ENCODE peak calls at places on chromosomes 13 and 19, in six cellular contexts. I is breast epithelium, Z is NB4, C is ovary, Q is PC-9, N is ascending aorta. L is an unnamed sample.
A peak's percentile ranks its signal among the peaks of the same experiment; 100 is the strongest.

GRCh38 chr13:28714651-28715050 is 4.1 kb downstream of the SLC46A3 start:
- DNase-seq in C (no peak), Q (no peak), N (no peak), Z (no peak), I (no peak), L (no peak)

GRCh38 chr13:94664889-94665288 is 47.5 kb downstream of the SOX21 start:
- DNase-seq in N (no peak), Q (no peak), I (no peak), Z (no peak), C (no peak), L (no peak)

GRCh38 chr13:113458218-113459065 is 5.2 kb upstream of the ADPRHL1 start:
- DNase-seq in N (no peak), I (no peak), C (no peak), Z (peak; percentile 46), Q (no peak), L (no peak)

GRCh38 chr13:106103779-106104178 is 431.7 kb downstream of the EFNB2 start:
- DNase-seq in Q (peak; percentile 88), Z (peak; percentile 8), I (no peak), C (no peak), N (no peak), L (no peak)

GRCh38 chr13:19622189-19622588 is 11.3 kb upstream of the MPHOSPH8 start:
- DNase-seq in I (no peak), N (no peak), Z (no peak), Q (no peak), C (no peak), L (no peak)

GRCh38 chr13:94325148-94325528 is 154.3 kb downstream of the DCT start:
- DNase-seq in Q (no peak), C (no peak), N (no peak), I (no peak), Z (no peak), L (no peak)

GRCh38 chr13:45434556-45435371 is 16.6 kb upstream of the SLC25A30 start:
- DNase-seq in C (no peak), Q (no peak), I (no peak), Z (no peak), N (peak; percentile 2), L (no peak)

GRCh38 chr13:45333973-45334922 is 6.7 kb downstream of the TPT1 start:
- DNase-seq in Z (peak; percentile 88), I (no peak), Q (no peak), C (no peak), N (no peak), L (no peak)

GRCh38 chr19:3880471-3881271 is at the start of gene ATCAY:
- DNase-seq in Z (no peak), Q (no peak), I (no peak), C (no peak), N (no peak), L (no peak)

GRCh38 chr19:7636317-7636690 is 606 bp upstream of the STXBP2 start:
- DNase-seq in N (no peak), C (no peak), I (no peak), Q (no peak), Z (peak; percentile 81), L (no peak)

GRCh38 chr13:93224545-93224944 is 2.1 kb upstream of the GPC6 start:
- DNase-seq in Z (no peak), I (no peak), C (no peak), Q (peak; percentile 34), N (no peak), L (no peak)

GRCh38 chr19:12331211-12331941 is 2.1 kb downstream of the ZNF563 start:
- DNase-seq in I (no peak), C (no peak), N (no peak), Q (no peak), Z (no peak), L (peak; percentile 84)

GRCh38 chr19:35013820-35014754 is 14.0 kb downstream of the GRAMD1A start:
- DNase-seq in Z (peak; percentile 71), I (no peak), Q (no peak), N (no peak), C (no peak), L (peak; percentile 47)

GRCh38 chr13:19057588-19058340 is 123.9 kb downstream of the TUBA3C start:
- DNase-seq in I (no peak), Z (no peak), N (no peak), Q (no peak), C (no peak), L (no peak)

GRCh38 chr13:99124695-99125334 is 75.8 kb upstream of the UBAC2 start:
- DNase-seq in Z (peak; percentile 90), C (no peak), N (no peak), I (no peak), Q (peak; percentile 74), L (peak; percentile 34)

GRCh38 chr13:50052478-50052877 is 37.2 kb downstream of the KCNRG start:
- DNase-seq in I (no peak), Z (no peak), Q (no peak), N (no peak), C (no peak), L (no peak)

GRCh38 chr13:24130134-24130792 is 30.3 kb upstream of the SPATA13 start:
- DNase-seq in N (no peak), Q (no peak), C (no peak), Z (no peak), I (no peak), L (peak; percentile 10)

GRCh38 chr13:100269837-100270236 is 180.9 kb downstream of the PCCA start:
- DNase-seq in C (peak; percentile 61), Z (no peak), Q (no peak), N (peak; percentile 74), I (peak; percentile 28), L (no peak)

GRCh38 chr13:106550570-106551135 is 15.2 kb upstream of the EFNB2 start:
- DNase-seq in Z (no peak), N (no peak), I (no peak), C (no peak), Q (no peak), L (no peak)

GRCh38 chr13:92197669-92198068 is 799.2 kb downstream of the GPC5 start:
- DNase-seq in Q (no peak), N (no peak), I (no peak), Z (no peak), C (no peak), L (no peak)

GRCh38 chr13:31310781-31311180 is 111.0 kb downstream of the B3GLCT start:
- DNase-seq in N (no peak), Z (no peak), Q (no peak), C (no peak), I (peak; percentile 19), L (no peak)

GRCh38 chr13:25687622-25688225 is 315.9 kb downstream of the ATP8A2 start:
- DNase-seq in N (no peak), C (no peak), Q (no peak), Z (no peak), I (no peak), L (no peak)

GRCh38 chr13:74062933-74063332 is 71.3 kb downstream of the KLF12 start:
- DNase-seq in I (no peak), Q (no peak), Z (no peak), N (peak; percentile 90), C (peak; percentile 52), L (peak; percentile 85)

GRCh38 chr19:48481191-48481500 is 12.0 kb downstream of the CYTH2 start:
- DNase-seq in C (no peak), Q (no peak), N (no peak), Z (no peak), I (no peak), L (no peak)

GRCh38 chr19:12967907-12968306 is 1.5 kb upstream of the DAND5 start:
- DNase-seq in I (no peak), N (no peak), Q (no peak), Z (no peak), C (no peak), L (no peak)

DNA sequence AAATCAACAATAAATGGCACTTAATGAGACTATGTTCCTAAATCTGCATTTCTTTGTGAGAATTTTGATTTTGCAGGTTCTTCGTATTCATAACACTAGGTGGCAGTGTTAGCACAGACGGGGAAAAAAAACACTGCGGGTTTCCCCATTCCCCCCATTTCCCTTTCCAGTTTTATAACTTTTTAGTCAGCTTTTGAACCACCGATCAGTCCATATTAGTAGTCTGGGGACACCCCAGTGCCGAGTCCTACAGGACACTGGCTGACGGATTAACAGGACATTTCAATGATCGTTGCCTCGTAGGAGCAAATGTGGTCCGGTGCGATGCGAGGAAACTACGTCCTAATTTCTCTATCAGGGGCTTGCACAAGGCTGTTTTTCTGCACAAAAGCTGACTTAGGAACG is 234.3 kb downstream of the LMO7 start:
- DNase-seq in Z (peak; percentile 33), I (no peak), N (no peak), C (no peak), Q (no peak), L (peak; percentile 7)
- H3K4me3 ChIP-seq in Z (no peak overlapping the region), I (peak overlapping the region; percentile 43), N (peak overlapping the region; percentile 66), C (no peak overlapping the region), Q (no peak overlapping the region), L (no peak overlapping the region)

GRCh38 chr19:15249912-15250634 is 17.8 kb upstream of the EPHX3 start:
- DNase-seq in Q (no peak), N (peak; percentile 90), I (peak; percentile 44), Z (no peak), C (peak; percentile 62), L (no peak)

GRCh38 chr19:15250635-15250993 is 18.4 kb upstream of the EPHX3 start:
- DNase-seq in Z (no peak), I (no peak), N (no peak), C (no peak), Q (no peak), L (no peak)

GRCh38 chr19:15248648-15249559 is 16.7 kb upstream of the EPHX3 start:
- DNase-seq in N (peak; percentile 96), I (peak; percentile 48), Z (no peak), Q (peak; percentile 78), C (peak; percentile 82), L (no peak)

GRCh38 chr19:15248106-15248505 is 15.9 kb upstream of the EPHX3 start:
- DNase-seq in C (no peak), Z (no peak), Q (no peak), N (peak; percentile 88), I (no peak), L (no peak)

GRCh38 chr19:15249560-15249874 is 17.3 kb upstream of the EPHX3 start:
- DNase-seq in I (no peak), Z (no peak), N (no peak), Q (no peak), C (no peak), L (no peak)
- TF ChIP-seq CTCF in I (no peak), Z (no peak), N (no peak), Q (no peak), C (no peak), L (no peak)

DNA sequence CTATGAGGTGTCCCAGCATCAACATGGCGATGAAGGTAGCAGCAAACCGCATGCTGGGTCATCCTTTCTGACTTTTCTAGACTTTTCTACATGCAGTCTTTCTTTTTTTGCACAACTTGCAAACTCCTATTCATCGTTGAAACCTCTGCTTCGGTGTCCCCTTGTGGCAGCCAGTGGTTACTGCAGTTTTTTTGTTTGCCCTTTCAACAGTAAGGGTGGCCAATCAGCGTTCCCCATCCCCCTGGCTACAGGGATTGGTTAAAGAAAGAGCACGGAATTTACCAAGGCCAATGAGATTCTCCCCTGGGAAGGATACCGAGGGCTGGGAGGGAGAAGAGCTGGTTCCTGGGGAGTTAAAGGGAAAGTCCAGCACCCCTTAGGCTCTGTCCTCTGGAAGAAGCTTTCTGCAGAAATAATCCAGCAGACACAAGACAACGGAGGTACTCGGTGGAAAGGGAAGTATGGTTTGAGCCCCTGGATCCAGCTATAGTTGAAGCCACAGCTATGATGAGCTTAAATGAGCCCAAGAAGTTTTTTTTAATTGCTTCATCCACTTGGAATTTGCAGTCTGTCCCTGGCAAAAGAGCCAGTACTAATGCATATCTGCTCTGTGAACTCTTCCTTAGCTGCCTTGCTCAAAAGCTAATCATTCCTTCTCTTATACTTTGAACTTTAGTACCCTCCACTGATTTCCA is 5.6 kb upstream of the LSM4 start:
- DNase-seq in I (peak; percentile 96), C (peak; percentile 95), Q (peak; percentile 94), Z (peak; percentile 95), N (peak; percentile 97), L (peak; percentile 96)
- H3K4me3 ChIP-seq in I (peak overlapping the region; percentile 15), C (no peak overlapping the region), Q (peak overlapping the region; percentile 51), Z (peak overlapping the region; percentile 27), N (peak overlapping the region; percentile 41), L (peak overlapping the region; percentile 53)

GRCh38 chr13:40749327-40749726 is 21.7 kb downstream of the MRPS31 start:
- DNase-seq in Q (no peak), C (no peak), Z (no peak), N (no peak), I (no peak), L (no peak)
- TF ChIP-seq CTCF in Q (peak; percentile 41), C (no peak), Z (no peak), N (no peak), I (no peak), L (no peak)

L was measured in GM12865.